ENCODE peak calls at places on chromosomes 11 and 22, in ten cellular contexts. I is neuronal stem cell; K is left lung; X is small intestine; D is CD8-positive, alpha-beta T cell; P is prostate gland; V is sigmoid colon; E is ovary; O is Peyer's patch; J is breast epithelium. Z is an unnamed sample.

GRCh38 chr11:57283231-57283990 is 41.3 kb downstream of the TNKS1BP1 start:
- DNase-seq in J (no peak), I (no peak), P (no peak), O (no peak), K (no peak), E (no peak), X (peak; percentile 51), V (no peak), D (no peak), Z (no peak)

GRCh38 chr11:27209562-27210005 is 153.4 kb downstream of the CCDC34 start:
- DNase-seq in D (no peak), O (no peak), J (no peak), X (no peak), E (no peak), I (no peak), V (no peak), P (peak; percentile 40), K (no peak), Z (no peak)

GRCh38 chr11:74543991-74544390 is 48.4 kb upstream of the POLD3 start:
- DNase-seq in E (no peak), O (no peak), K (no peak), P (no peak), D (no peak), I (no peak), J (no peak), V (no peak), X (no peak), Z (no peak)

GRCh38 chr11:106690923-106691322 is 327.4 kb downstream of the GUCY1A2 start:
- DNase-seq in I (no peak), P (no peak), K (no peak), V (no peak), X (no peak), E (no peak), O (no peak), J (no peak), D (no peak), Z (no peak)

GRCh38 chr11:134560066-134560465 is 148.0 kb upstream of the B3GAT1 start:
- DNase-seq in O (no peak), J (no peak), P (no peak), E (no peak), D (no peak), K (no peak), I (no peak), V (peak; percentile 48), X (no peak), Z (no peak)

GRCh38 chr11:126698576-126698975 is 302.0 kb downstream of the KIRREL3 start:
- DNase-seq in K (no peak), E (no peak), O (no peak), J (no peak), V (no peak), D (no peak), X (no peak), I (no peak), P (no peak), Z (no peak)

GRCh38 chr22:50183141-50183971 is 2.4 kb upstream of the TRABD start:
- DNase-seq in J (no peak), P (no peak), E (no peak), X (no peak), O (no peak), D (no peak), K (peak; percentile 62), I (no peak), V (no peak), Z (no peak)

GRCh38 chr11:65014146-65014960 is at the start of gene ARL2:
- DNase-seq in J (no peak), X (peak; percentile 75), K (peak; percentile 96), E (no peak), P (peak; percentile 12), V (no peak), D (peak; percentile 37), O (peak; percentile 91), I (no peak), Z (peak; percentile 41)

GRCh38 chr11:35214792-35215193 is 75.8 kb downstream of the CD44 start:
- DNase-seq in X (no peak), I (no peak), J (no peak), D (no peak), O (no peak), V (no peak), P (no peak), K (no peak), E (no peak), Z (no peak)

GRCh38 chr11:47858169-47858543 is 10.0 kb upstream of the NUP160 start:
- DNase-seq in I (no peak), X (no peak), O (no peak), D (no peak), P (no peak), V (no peak), J (no peak), K (no peak), E (no peak), Z (no peak)

GRCh38 chr11:129346916-129347315 is 28.7 kb upstream of the BARX2 start:
- DNase-seq in E (no peak), P (no peak), J (no peak), V (no peak), D (no peak), X (no peak), O (no peak), K (no peak), I (no peak), Z (no peak)

GRCh38 chr11:21988477-21988876 is 204.4 kb upstream of the ANO5 start:
- DNase-seq in E (no peak), V (no peak), X (no peak), O (no peak), J (no peak), P (no peak), I (no peak), D (no peak), K (no peak), Z (no peak)

DNA sequence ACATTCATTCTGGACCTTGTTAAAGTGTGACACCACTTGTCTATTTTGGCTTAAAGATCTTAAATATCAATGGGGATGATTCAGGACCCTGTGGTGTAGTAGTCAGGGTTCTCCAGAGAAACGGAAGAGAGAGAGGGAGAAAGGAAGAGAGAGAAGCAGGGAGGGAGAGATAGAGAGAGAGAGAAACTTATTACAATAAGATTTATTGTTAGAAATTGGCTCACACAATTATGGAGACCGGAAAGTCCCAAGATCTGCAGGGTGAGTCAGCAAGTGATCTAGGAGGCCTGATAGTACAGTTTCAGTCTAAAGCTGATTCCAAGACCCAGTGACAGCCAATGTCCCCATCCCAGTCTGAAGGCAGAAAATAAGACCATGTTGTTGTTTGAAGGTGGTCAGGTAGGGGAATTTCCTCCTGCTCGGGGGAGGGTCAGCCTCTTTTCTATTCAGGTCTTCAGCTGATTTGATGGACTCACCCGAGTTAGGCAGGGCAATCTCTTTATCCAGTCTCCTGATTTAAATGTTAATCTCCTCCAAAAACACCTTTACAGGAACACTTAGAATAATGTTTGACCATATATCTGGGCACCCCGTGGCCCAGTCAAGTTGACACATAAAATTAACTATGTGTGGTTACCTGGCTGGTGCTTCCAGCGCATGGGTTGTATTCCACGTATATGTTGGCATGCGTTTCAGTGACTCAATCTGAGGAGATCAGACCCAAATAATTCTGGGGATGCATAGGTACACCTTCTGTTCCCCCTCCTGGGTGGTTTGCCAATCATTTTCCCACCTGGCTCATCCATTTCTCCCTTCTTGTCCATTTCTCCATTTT is 1350.5 kb downstream of the TBC1D22A start:
- DNase-seq in O (no peak), E (no peak), I (no peak), V (no peak), K (no peak), P (no peak), J (no peak), X (no peak), D (no peak), Z (no peak)
- H3K4me1 ChIP-seq in O (no peaks in the 10 kb centered on the region), E (no peaks in the 10 kb centered on the region), I (no peaks in the 10 kb centered on the region), V (no peaks in the 10 kb centered on the region), K (no peaks in the 10 kb centered on the region), P (no peaks in the 10 kb centered on the region), J (no peaks in the 10 kb centered on the region), X (no peaks in the 10 kb centered on the region), D (no peaks in the 10 kb centered on the region), Z (no peaks in the 10 kb centered on the region)

DNA sequence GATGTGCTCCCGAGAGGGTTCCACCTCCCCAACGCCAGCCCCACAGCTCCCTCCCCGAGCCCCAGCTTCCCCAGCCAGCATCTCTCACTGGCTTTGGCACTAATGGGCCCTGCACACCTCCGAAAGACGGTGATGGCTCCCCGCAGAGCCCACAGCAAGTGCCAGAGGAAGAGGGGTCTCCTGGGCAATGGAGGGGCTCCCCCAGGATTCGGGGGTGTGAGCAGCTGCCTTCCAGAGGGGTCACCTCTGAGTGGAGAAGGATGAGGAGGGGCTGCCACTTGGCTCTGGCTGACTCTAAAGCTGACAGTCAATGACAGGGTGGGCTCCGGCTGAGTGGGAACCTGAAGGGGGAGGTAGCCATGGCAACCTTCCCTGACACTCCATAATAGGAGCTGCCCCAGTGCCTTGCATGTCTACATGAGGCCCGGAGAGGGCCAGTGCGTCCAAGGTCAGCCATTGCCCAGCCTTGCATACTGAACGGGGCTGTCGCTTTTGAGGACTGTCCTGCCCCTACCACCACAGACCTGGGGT is 98.6 kb upstream of the SYT13 start:
- DNase-seq in P (no peak), J (no peak), O (no peak), E (peak; percentile 1), V (no peak), X (no peak), D (no peak), K (no peak), I (peak; percentile 15), Z (no peak)
- H3K27me3 ChIP-seq in P (no peaks in the 10 kb centered on the region), J (no peaks in the 10 kb centered on the region), O (no peaks in the 10 kb centered on the region), E (no peaks in the 10 kb centered on the region), V (no peaks in the 10 kb centered on the region), X (peaks cover 2% of the 10 kb centered on the region), D (no peaks in the 10 kb centered on the region), K (peaks cover 2% of the 10 kb centered on the region), I (peaks cover 39% of the 10 kb centered on the region), Z (peaks cover 41% of the 10 kb centered on the region)

GRCh38 chr22:42343551-42344081 is 73.2 kb upstream of the TCF20 start:
- DNase-seq in O (no peak), P (no peak), X (no peak), K (no peak), J (no peak), I (no peak), E (no peak), V (no peak), D (no peak), Z (no peak)
- H3K27ac ChIP-seq in O (peak overlapping the region; percentile 13), P (peak overlapping the region; percentile 78), X (no peak overlapping the region), K (no peak overlapping the region), J (peak overlapping the region; percentile 65), I (no peak overlapping the region), E (peak overlapping the region; percentile 20), V (peak overlapping the region; percentile 93), D (no peak overlapping the region), Z (peak overlapping the region; percentile 74)

DNA sequence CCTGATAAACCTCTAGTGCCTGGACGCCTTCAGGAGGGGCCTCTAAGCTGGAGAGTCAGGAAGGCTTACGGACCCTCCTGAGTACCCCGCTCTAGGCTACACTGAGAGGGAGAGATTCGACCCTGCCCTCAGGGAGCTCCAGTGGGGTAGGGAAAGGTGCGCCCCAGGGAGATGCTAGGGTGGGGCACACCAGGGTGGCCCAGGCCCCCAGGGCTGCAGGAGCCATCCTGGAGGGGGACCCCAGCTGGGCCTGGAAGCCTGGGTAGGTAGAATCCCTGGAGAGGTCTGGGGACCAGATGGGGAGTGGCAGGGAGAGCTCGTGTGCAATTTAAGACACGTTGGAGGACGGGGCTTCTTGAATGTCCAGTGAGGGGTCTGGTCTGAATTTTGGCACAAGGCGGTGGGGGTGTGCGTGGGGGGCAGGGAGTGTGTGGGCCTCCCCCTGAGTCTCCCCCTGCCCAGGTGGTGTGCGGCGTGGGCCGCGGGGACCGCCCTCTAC is 4.7 kb downstream of the CARNS1 start:
- DNase-seq in D (peak; percentile 32), E (no peak), P (no peak), J (no peak), V (no peak), I (no peak), O (no peak), X (no peak), K (no peak), Z (no peak)
- H3K4me1 ChIP-seq in D (peaks cover 50% of the 10 kb centered on the region), E (peaks cover 6% of the 10 kb centered on the region), P (peaks cover 11% of the 10 kb centered on the region), J (peaks cover 10% of the 10 kb centered on the region), V (no peaks in the 10 kb centered on the region), I (peaks cover 10% of the 10 kb centered on the region), O (peaks cover 26% of the 10 kb centered on the region), X (no peaks in the 10 kb centered on the region), K (peaks cover 14% of the 10 kb centered on the region), Z (peaks cover 38% of the 10 kb centered on the region)

GRCh38 chr11:3220101-3220500 is 1.5 kb upstream of the MRGPRG start:
- DNase-seq in X (no peak), J (no peak), V (no peak), P (no peak), E (no peak), I (no peak), D (no peak), O (peak; percentile 38), K (peak; percentile 62), Z (no peak)
- H3K27me3 ChIP-seq in X (peaks cover 3% of the 10 kb centered on the region), J (no peaks in the 10 kb centered on the region), V (peaks cover 5% of the 10 kb centered on the region), P (peaks cover 2% of the 10 kb centered on the region), E (no peaks in the 10 kb centered on the region), I (peaks cover 36% of the 10 kb centered on the region), D (no peaks in the 10 kb centered on the region), O (no peaks in the 10 kb centered on the region), K (no peaks in the 10 kb centered on the region), Z (no peaks in the 10 kb centered on the region)